ENCODE peak calls at places on chromosomes 12 and 14, in seven cellular contexts. E is AG09309, M is heart left ventricle, Q is GM13977, T is tibial artery, U is cardiac muscle cell, K is upper lobe of right lung. X is an unnamed sample.

GRCh38 chr12:54374555-54375257 is 9.8 kb downstream of the ZNF385A start:
- DNase-seq in K (no peak), U (no peak), Q (no peak), E (no peak), T (no peak), M (peak), X (no peak)

GRCh38 chr14:80498533-80498932 is 287.2 kb upstream of the DIO2 start:
- DNase-seq in E (no peak), M (no peak), T (no peak), Q (no peak), K (no peak), U (no peak), X (no peak)

GRCh38 chr12:122862110-122862634 is 26.9 kb downstream of the HIP1R start:
- DNase-seq in T (peak), E (no peak), M (no peak), Q (no peak), U (no peak), K (peak), X (no peak)

GRCh38 chr14:101273091-101273490 is 288.2 kb upstream of the DIO3 start:
- DNase-seq in E (no peak), T (no peak), K (no peak), Q (no peak), U (no peak), M (no peak), X (no peak)

GRCh38 chr12:71947645-71948105 is 9.0 kb downstream of the TPH2 start:
- DNase-seq in T (no peak), M (peak), Q (no peak), E (no peak), K (no peak), U (peak), X (no peak)

GRCh38 chr14:64541261-64541970 is 875 bp downstream of the HSPA2 start:
- DNase-seq in U (no peak), M (no peak), E (no peak), K (no peak), Q (no peak), T (peak), X (no peak)

GRCh38 chr12:50351120-50352043 is 45.0 kb downstream of the FAM186A start:
- DNase-seq in M (peak), E (no peak), U (peak), K (no peak), Q (no peak), T (no peak), X (no peak)

GRCh38 chr12:113392988-113393579 is 10.6 kb downstream of the SDS start:
- DNase-seq in E (no peak), M (no peak), Q (peak), K (no peak), U (peak), T (no peak), X (peak)

GRCh38 chr12:89571481-89572190 is 45.8 kb upstream of the POC1B start:
- DNase-seq in K (no peak), Q (no peak), T (no peak), U (peak), M (no peak), E (peak), X (no peak)

GRCh38 chr14:69133206-69134125 is 19.5 kb downstream of the DCAF5 start:
- DNase-seq in T (no peak), E (peak), K (no peak), M (no peak), U (peak), Q (no peak), X (no peak)

GRCh38 chr12:77615331-77615730 is 215.4 kb upstream of the NAV3 start:
- DNase-seq in K (no peak), U (peak), T (no peak), E (no peak), M (no peak), Q (no peak), X (no peak)

GRCh38 chr12:88985631-88986030 is 366.7 kb downstream of the DUSP6 start:
- DNase-seq in T (no peak), U (no peak), Q (no peak), K (no peak), M (no peak), E (peak), X (no peak)

GRCh38 chr12:54054442-54055332 is 1.1 kb downstream of the HOXC4 start:
- DNase-seq in E (no peak), U (no peak), K (no peak), T (no peak), Q (no peak), M (no peak), X (no peak)

GRCh38 chr14:54660712-54661111 is 93.8 kb downstream of the SAMD4A start:
- DNase-seq in Q (no peak), K (no peak), T (no peak), M (no peak), E (no peak), U (no peak), X (no peak)

GRCh38 chr14:57962293-57962996 is 96.6 kb upstream of the SLC35F4 start:
- DNase-seq in U (no peak), M (no peak), Q (no peak), T (no peak), K (no peak), E (no peak), X (no peak)

GRCh38 chr12:107014050-107014449 is 27.1 kb upstream of the MTERF2 start:
- DNase-seq in M (no peak), Q (no peak), T (no peak), K (no peak), U (no peak), E (no peak), X (no peak)

GRCh38 chr14:77037886-77038511 is 9.5 kb upstream of the IRF2BPL start:
- DNase-seq in U (peak), K (peak), M (peak), Q (no peak), E (no peak), T (no peak), X (no peak)

GRCh38 chr14:31070431-31070830 is 44.3 kb upstream of the STRN3 start:
- DNase-seq in M (no peak), U (peak), E (peak), Q (no peak), K (no peak), T (no peak), X (no peak)

GRCh38 chr12:106120578-106121105 is 18.1 kb downstream of the NUAK1 start:
- DNase-seq in K (no peak), Q (no peak), U (no peak), M (peak), E (no peak), T (no peak), X (no peak)

GRCh38 chr14:29925736-29926135 is 1.9 kb downstream of the PRKD1 start:
- DNase-seq in U (peak), Q (no peak), M (no peak), E (no peak), T (no peak), K (no peak), X (no peak)

GRCh38 chr12:207804-208203 is 6.2 kb downstream of the SLC6A12 start:
- DNase-seq in E (no peak), T (no peak), Q (no peak), K (no peak), M (no peak), U (no peak), X (no peak)

GRCh38 chr14:103347091-103347815 is 13.2 kb downstream of the EIF5 start:
- DNase-seq in T (no peak), K (no peak), U (no peak), E (no peak), M (no peak), Q (no peak), X (no peak)

GRCh38 chr14:19993438-19993837 is 8.5 kb upstream of the OR4Q2 start:
- DNase-seq in K (no peak), T (no peak), E (no peak), Q (no peak), M (no peak), U (no peak), X (no peak)

GRCh38 chr12:10405294-10405693 is 4.3 kb downstream of the KLRC4 start:
- DNase-seq in M (no peak), E (no peak), K (no peak), T (no peak), Q (no peak), U (no peak), X (no peak)

GRCh38 chr12:5345534-5345933 is 86.4 kb upstream of the NTF3 start:
- DNase-seq in U (no peak), T (no peak), E (no peak), M (no peak), Q (no peak), K (no peak), X (no peak)

GRCh38 chr12:6647083-6647604 is at the start of gene ACRBP:
- DNase-seq in K (peak), U (peak), T (peak), Q (peak), M (peak), E (no peak), X (peak)

GRCh38 chr12:6643569-6644256 is 3.5 kb downstream of the ACRBP start:
- DNase-seq in T (no peak), K (no peak), U (no peak), E (no peak), Q (no peak), M (no peak), X (no peak)

GRCh38 chr12:6644257-6644596 is 3.0 kb downstream of the ACRBP start:
- DNase-seq in M (no peak), E (no peak), K (no peak), Q (no peak), T (no peak), U (no peak), X (no peak)

GRCh38 chr12:6646276-6647082 is 753 bp downstream of the ACRBP start:
- DNase-seq in T (no peak), U (no peak), M (no peak), E (no peak), K (no peak), Q (no peak), X (no peak)

DNA sequence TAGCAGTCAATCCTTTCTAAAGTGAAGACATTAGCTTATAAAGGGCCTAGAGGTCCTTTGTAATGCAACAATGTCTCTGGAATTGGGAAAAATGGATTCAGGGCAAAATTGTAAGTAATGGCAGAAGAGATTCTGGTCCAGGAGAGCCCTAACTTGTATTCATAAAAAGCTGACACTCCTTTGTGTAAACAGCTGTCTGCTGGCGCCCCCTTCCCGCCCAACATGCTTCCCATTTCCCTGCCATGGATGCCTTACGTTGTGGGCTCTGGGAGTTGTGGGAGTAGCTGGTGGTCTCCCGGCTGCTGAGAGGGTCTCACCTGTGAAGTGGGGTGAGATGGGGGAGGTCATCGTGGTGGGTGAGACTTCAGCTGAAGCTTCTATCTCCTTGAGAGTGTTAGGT is 2.3 kb downstream of the ACRBP start:
- DNase-seq in E (no peak), M (no peak), T (no peak), U (peak), Q (no peak), K (no peak), X (no peak)
- TF ChIP-seq CTCF in E (peak), M (no peak), T (peak), U (peak), Q (no peak), K (peak), X (no peak)

GRCh38 chr12:112170376-112170775 is 45.0 kb downstream of the TRAFD1 start:
- DNase-seq in K (no peak), U (peak), Q (no peak), E (no peak), M (peak), T (peak), X (peak)
- TF ChIP-seq CTCF in K (peak), U (peak), Q (peak), E (peak), M (peak), T (peak), X (peak)

GRCh38 chr12:48978291-48978740 is at the start of gene WNT1:
- DNase-seq in M (no peak), T (no peak), K (no peak), E (no peak), U (no peak), Q (no peak), X (no peak)
- TF ChIP-seq CTCF in M (no peak), T (no peak), K (peak), E (no peak), U (no peak), Q (no peak), X (no peak)

GRCh38 chr12:102376251-102376747 is 104.1 kb downstream of the IGF1 start:
- DNase-seq in Q (no peak), T (no peak), E (no peak), M (no peak), K (no peak), U (peak), X (no peak)

GRCh38 chr12:102374190-102374589 is 106.2 kb downstream of the IGF1 start:
- DNase-seq in E (no peak), Q (no peak), T (no peak), M (no peak), U (no peak), K (no peak), X (no peak)

GRCh38 chr12:102372112-102372511 is 108.3 kb downstream of the IGF1 start:
- DNase-seq in U (peak), K (no peak), E (no peak), Q (no peak), M (no peak), T (no peak), X (no peak)

GRCh38 chr12:102379346-102379745 is 101.0 kb downstream of the IGF1 start:
- DNase-seq in E (no peak), T (no peak), M (no peak), Q (no peak), K (no peak), U (no peak), X (no peak)

DNA sequence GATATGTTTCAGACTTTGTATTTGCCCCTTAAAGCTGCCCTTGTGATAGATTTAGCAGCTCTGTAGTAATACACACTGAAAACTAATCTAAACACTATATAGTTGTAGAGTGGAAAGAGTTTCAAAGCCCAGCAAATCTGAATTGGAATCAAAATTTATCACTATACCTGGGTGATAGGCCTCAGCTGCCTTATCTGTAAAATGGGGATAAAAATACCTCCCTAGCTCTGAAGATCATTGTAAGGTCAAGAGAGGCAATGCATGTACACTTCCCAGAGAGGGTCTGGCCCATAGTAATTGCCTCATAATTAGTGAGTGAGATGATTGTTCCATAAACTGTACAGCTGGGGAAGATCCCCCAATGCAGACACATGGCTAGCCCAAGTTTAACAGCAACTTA is 103.6 kb downstream of the IGF1 start:
- DNase-seq in M (no peak), E (no peak), K (no peak), Q (no peak), U (no peak), T (no peak), X (no peak)
- TF ChIP-seq CTCF in M (no peak), E (no peak), K (no peak), Q (no peak), U (no peak), T (no peak), X (no peak)

GRCh38 chr12:52667509-52667908 is 12.7 kb downstream of the KRT1 start:
- DNase-seq in M (no peak), K (no peak), Q (no peak), E (no peak), U (no peak), T (no peak), X (no peak)
- TF ChIP-seq CTCF in M (peak), K (peak), Q (no peak), E (peak), U (peak), T (no peak), X (no peak)